ENCODE peak calls at places on chromosomes 12 and 14, in seven cellular contexts. G, Z, K, X, H, P and M are unnamed samples.

GRCh38 chr12:120846721-120847120 is 57.4 kb downstream of the SPPL3 start:
- DNase-seq in G (peak; percentile 19), Z (no peak), K (no peak), X (no peak), H (no peak), P (no peak), M (no peak)

GRCh38 chr12:74538491-74539258 is 1.0 kb downstream of the ATXN7L3B start:
- DNase-seq in G (peak; percentile 26), Z (no peak), K (no peak), X (no peak), H (peak; percentile 21), P (no peak), M (no peak)

GRCh38 chr12:2689393-2689792 is 105.4 kb upstream of the FKBP4 start:
- DNase-seq in G (no peak), Z (no peak), K (no peak), X (no peak), H (no peak), P (no peak), M (no peak)

GRCh38 chr14:103542545-103543088 is 13.6 kb downstream of the TRMT61A start:
- DNase-seq in G (no peak), Z (peak; percentile 47), K (peak; percentile 97), X (no peak), H (no peak), P (no peak), M (peak; percentile 71)

GRCh38 chr12:14442221-14442881 is 76.9 kb downstream of the ATF7IP start:
- DNase-seq in G (no peak), Z (no peak), K (no peak), X (peak; percentile 8), H (no peak), P (no peak), M (no peak)

GRCh38 chr12:124742111-124742510 is 121.6 kb downstream of the SCARB1 start:
- DNase-seq in G (no peak), Z (no peak), K (no peak), X (no peak), H (no peak), P (no peak), M (no peak)

GRCh38 chr12:70831538-70831937 is 89.0 kb downstream of the PTPRR start:
- DNase-seq in G (peak; percentile 86), Z (no peak), K (peak; percentile 17), X (no peak), H (no peak), P (no peak), M (no peak)

GRCh38 chr14:64879635-64880381 is at the start of gene SPTB:
- DNase-seq in G (peak; percentile 44), Z (no peak), K (peak; percentile 73), X (peak; percentile 63), H (peak; percentile 72), P (no peak), M (peak; percentile 76)

GRCh38 chr14:65840786-65841185 is 428.3 kb downstream of the FUT8 start:
- DNase-seq in G (no peak), Z (no peak), K (no peak), X (no peak), H (no peak), P (no peak), M (no peak)

GRCh38 chr12:76117751-76118150 is 33.3 kb upstream of the NAP1L1 start:
- DNase-seq in G (no peak), Z (no peak), K (no peak), X (no peak), H (no peak), P (no peak), M (no peak)

GRCh38 chr14:61672796-61673195 is 22.5 kb upstream of the HIF1A start:
- DNase-seq in G (no peak), Z (no peak), K (no peak), X (no peak), H (no peak), P (no peak), M (no peak)

GRCh38 chr12:54350743-54351142 is 13.5 kb downstream of the GPR84 start:
- DNase-seq in G (no peak), Z (no peak), K (peak; percentile 79), X (no peak), H (no peak), P (no peak), M (no peak)

GRCh38 chr14:55028066-55028465 is 1.0 kb downstream of the SOCS4 start:
- DNase-seq in G (peak; percentile 29), Z (no peak), K (no peak), X (no peak), H (no peak), P (no peak), M (no peak)
- H3K27ac ChIP-seq in G (no peak overlapping the region), Z (no peak overlapping the region), K (peak overlapping the region; percentile 88), X (no peak overlapping the region), H (no peak overlapping the region), P (no peak overlapping the region), M (peak overlapping the region; percentile 90)

GRCh38 chr14:28088125-28088524 is 678.5 kb upstream of the FOXG1 start:
- DNase-seq in G (no peak), Z (no peak), K (peak; percentile 45), X (no peak), H (no peak), P (no peak), M (no peak)

DNA sequence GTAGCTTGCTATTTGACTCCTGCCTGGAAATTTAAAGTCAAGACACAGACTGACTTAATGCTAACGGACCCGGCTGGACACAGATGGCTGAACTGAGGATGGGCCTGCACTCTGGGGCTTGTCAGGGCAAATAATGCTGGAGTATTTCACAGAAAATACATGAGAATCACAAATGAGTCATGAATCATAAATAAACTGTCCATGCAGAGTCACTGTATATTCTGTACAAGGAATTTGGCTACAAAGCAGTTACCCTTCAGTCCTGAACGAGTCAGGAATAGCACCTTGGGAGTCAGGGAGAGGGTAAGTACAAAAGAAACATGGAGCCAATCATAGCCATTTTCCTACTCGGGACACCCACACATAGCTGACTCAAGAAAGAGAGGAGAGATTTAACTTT is 683.1 kb upstream of the FOXG1 start:
- DNase-seq in G (peak; percentile 48), Z (no peak), K (peak; percentile 4), X (no peak), H (no peak), P (no peak), M (no peak)
- H3K9me3 ChIP-seq in G (no peaks in the 10 kb centered on the region), Z (no peaks in the 10 kb centered on the region), K (no peaks in the 10 kb centered on the region), X (no peaks in the 10 kb centered on the region), H (no peaks in the 10 kb centered on the region), P (no peaks in the 10 kb centered on the region), M (no peaks in the 10 kb centered on the region)

GRCh38 chr14:95510804-95511203 is 5.6 kb downstream of the SYNE3 start:
- DNase-seq in G (no peak), Z (no peak), K (peak; percentile 29), X (no peak), H (no peak), P (no peak), M (no peak)
- H3K4me1 ChIP-seq in G (peaks cover 27% of the 10 kb centered on the region), Z (peaks cover 18% of the 10 kb centered on the region), K (peaks cover 13% of the 10 kb centered on the region), X (peaks cover 13% of the 10 kb centered on the region), H (peaks cover 5% of the 10 kb centered on the region), P (no peaks in the 10 kb centered on the region), M (peaks cover 74% of the 10 kb centered on the region)

DNA sequence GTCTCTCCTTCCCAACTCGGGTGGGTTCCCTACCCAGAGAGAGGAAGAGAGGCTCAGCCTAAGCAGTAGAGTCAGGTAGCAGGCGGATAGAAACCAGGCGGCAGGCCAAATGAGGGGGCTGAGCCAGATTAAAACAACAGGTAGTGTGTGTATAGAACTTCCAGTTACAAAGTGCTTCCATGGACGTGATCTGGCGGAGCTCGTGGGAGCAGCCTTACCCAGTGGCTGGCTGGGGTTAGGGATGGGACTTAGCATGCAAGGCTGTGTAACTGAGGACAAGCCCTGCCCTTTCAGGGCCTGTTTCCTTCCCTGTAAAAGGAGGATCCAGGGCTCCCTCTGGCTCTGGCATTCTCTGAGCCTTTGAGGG is 8.3 kb downstream of the KRT80 start:
- DNase-seq in G (no peak), Z (no peak), K (no peak), X (no peak), H (no peak), P (no peak), M (no peak)
- H3K27ac ChIP-seq in G (peak overlapping the region; percentile 54), Z (no peak overlapping the region), K (no peak overlapping the region), X (no peak overlapping the region), H (no peak overlapping the region), P (no peak overlapping the region), M (no peak overlapping the region)

DNA sequence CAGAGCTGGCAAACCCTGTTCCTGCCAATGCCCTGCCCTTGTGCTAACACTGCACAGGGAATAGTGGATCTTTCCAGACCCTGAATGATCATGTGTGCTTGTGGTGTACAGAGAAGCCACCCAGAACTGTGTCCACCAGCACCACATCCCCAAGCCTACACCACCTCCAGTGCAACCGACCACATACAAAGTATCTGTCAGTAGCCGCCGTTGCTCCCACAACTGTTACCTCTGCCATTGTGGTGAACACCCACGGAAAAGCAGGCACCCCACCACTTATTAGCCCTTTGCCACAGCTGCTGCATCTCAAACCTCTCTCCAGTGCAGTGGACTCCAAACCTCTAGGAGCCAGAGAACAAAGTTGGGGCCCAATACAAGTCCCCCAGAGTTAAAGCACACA is 1049.6 kb downstream of the TRHDE start:
- DNase-seq in G (no peak), Z (no peak), K (no peak), X (no peak), H (no peak), P (no peak), M (no peak)
- H3K9me3 ChIP-seq in G (no peaks in the 10 kb centered on the region), Z (no peaks in the 10 kb centered on the region), K (peaks cover 3% of the 10 kb centered on the region), X (no peaks in the 10 kb centered on the region), H (no peaks in the 10 kb centered on the region), P (no peaks in the 10 kb centered on the region), M (peaks cover 53% of the 10 kb centered on the region)

GRCh38 chr14:51547260-51547659 is 104.5 kb upstream of the FRMD6 start:
- DNase-seq in G (peak; percentile 99), Z (peak; percentile 65), K (no peak), X (peak; percentile 15), H (peak; percentile 23), P (peak; percentile 55), M (no peak)

GRCh38 chr14:51548187-51548586 is 103.5 kb upstream of the FRMD6 start:
- DNase-seq in G (peak; percentile 22), Z (no peak), K (no peak), X (no peak), H (no peak), P (no peak), M (no peak)

GRCh38 chr14:51546603-51547258 is 105.0 kb upstream of the FRMD6 start:
- DNase-seq in G (peak; percentile 33), Z (no peak), K (no peak), X (no peak), H (no peak), P (no peak), M (no peak)

GRCh38 chr14:51546099-51546498 is 105.6 kb upstream of the FRMD6 start:
- DNase-seq in G (no peak), Z (no peak), K (no peak), X (no peak), H (no peak), P (no peak), M (no peak)

DNA sequence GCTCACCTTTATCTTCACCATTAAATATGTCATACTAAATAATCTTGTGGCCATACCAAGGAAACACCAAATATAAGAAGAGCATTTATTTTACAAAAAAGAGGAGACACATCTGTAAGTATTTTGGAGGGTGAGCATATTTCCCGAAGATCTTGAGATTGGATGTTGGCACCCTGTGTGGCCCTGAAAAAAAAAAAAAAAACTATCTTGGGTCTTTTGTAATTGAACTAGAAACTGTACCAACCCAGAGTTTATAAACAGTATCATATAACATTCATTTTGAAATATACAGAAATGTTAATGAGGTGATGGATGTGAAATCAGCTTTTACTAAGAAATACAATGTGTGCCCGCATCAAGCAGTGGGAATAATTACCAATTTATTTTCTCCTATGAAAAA is 104.0 kb upstream of the FRMD6 start:
- DNase-seq in G (no peak), Z (no peak), K (no peak), X (no peak), H (no peak), P (no peak), M (no peak)
- H3K4me1 ChIP-seq in G (peaks cover 58% of the 10 kb centered on the region), Z (peaks cover 1% of the 10 kb centered on the region), K (no peaks in the 10 kb centered on the region), X (no peaks in the 10 kb centered on the region), H (no peaks in the 10 kb centered on the region), P (no peaks in the 10 kb centered on the region), M (peaks cover 5% of the 10 kb centered on the region)

GRCh38 chr14:90970167-90970600 is 90.3 kb downstream of the RPS6KA5 start:
- DNase-seq in G (peak; percentile 12), Z (no peak), K (no peak), X (no peak), H (no peak), P (no peak), M (no peak)
- H3K27ac ChIP-seq in G (no peak overlapping the region), Z (no peak overlapping the region), K (no peak overlapping the region), X (no peak overlapping the region), H (peak overlapping the region; percentile 6), P (no peak overlapping the region), M (no peak overlapping the region)